ENCODE peak calls at places on chromosomes 12 and 14, in seven cellular contexts. P is stromal cell of bone marrow, G is C1 segment of cervical spinal cord, O is prostate gland, V is uterus, Q is skeletal muscle cell, B is GDM1. L is an unnamed sample.

GRCh38 chr14:45658917-45659299 is 405.9 kb upstream of the MIS18BP1 start:
- DNase-seq in Q (no peak), V (no peak), P (no peak), G (no peak), O (no peak), B (no peak), L (no peak)

GRCh38 chr14:57533214-57533613 is 39.6 kb upstream of the CCDC198 start:
- DNase-seq in P (peak), G (no peak), B (no peak), V (no peak), Q (no peak), O (no peak), L (no peak)

GRCh38 chr14:57480044-57480443 is 13.6 kb downstream of the CCDC198 start:
- DNase-seq in O (no peak), G (no peak), P (peak), Q (peak), B (no peak), V (no peak), L (no peak)

GRCh38 chr14:93010543-93011541 is 87.9 kb downstream of the CHGA start:
- DNase-seq in V (no peak), P (no peak), Q (no peak), O (no peak), B (no peak), G (no peak), L (no peak)

GRCh38 chr12:7935773-7936581 is at the start of gene SLC2A3:
- DNase-seq in B (peak), P (peak), G (peak), Q (peak), V (peak), O (no peak), L (no peak)

GRCh38 chr12:8630131-8630530 is 17.5 kb upstream of the AICDA start:
- DNase-seq in P (no peak), Q (no peak), B (no peak), V (no peak), O (no peak), G (no peak), L (no peak)

GRCh38 chr14:91892918-91893527 is 25.7 kb upstream of the TC2N start:
- DNase-seq in G (no peak), O (no peak), B (no peak), Q (no peak), V (no peak), P (no peak), L (no peak)

GRCh38 chr12:6229224-6229748 is 29.1 kb downstream of the CD9 start:
- DNase-seq in P (no peak), V (peak), O (peak), Q (no peak), G (no peak), B (no peak), L (peak)

GRCh38 chr14:24927809-24928208 is 122.1 kb downstream of the STXBP6 start:
- DNase-seq in G (no peak), B (no peak), O (no peak), P (no peak), V (no peak), Q (no peak), L (no peak)

GRCh38 chr12:6563448-6564050 is 4.5 kb downstream of the NOP2 start:
- DNase-seq in Q (no peak), V (peak), O (no peak), B (peak), P (no peak), G (no peak), L (no peak)

GRCh38 chr14:86124328-86124727 is 594.4 kb downstream of the FLRT2 start:
- DNase-seq in V (no peak), O (no peak), P (no peak), G (no peak), Q (no peak), B (no peak), L (no peak)

GRCh38 chr14:57009585-57010515 is 199.6 kb upstream of the OTX2 start:
- DNase-seq in P (no peak), V (no peak), O (no peak), B (no peak), G (no peak), Q (no peak), L (no peak)

GRCh38 chr14:67622675-67623074 is 3.0 kb downstream of the ARG2 start:
- DNase-seq in Q (peak), B (peak), P (peak), G (no peak), O (peak), V (no peak), L (peak)

GRCh38 chr14:64671591-64671990 is 32.6 kb upstream of the PLEKHG3 start:
- DNase-seq in Q (no peak), G (no peak), O (no peak), V (no peak), P (peak), B (peak), L (no peak)

GRCh38 chr14:105313381-105314286 is 914 bp upstream of the PACS2 start:
- DNase-seq in Q (no peak), V (peak), G (no peak), P (no peak), B (no peak), O (peak), L (no peak)

GRCh38 chr14:52977798-52978197 is 26.9 kb upstream of the FERMT2 start:
- DNase-seq in Q (peak), P (no peak), B (no peak), G (no peak), V (no peak), O (no peak), L (no peak)

GRCh38 chr14:30790827-30791226 is 83.5 kb upstream of the COCH start:
- DNase-seq in Q (no peak), B (no peak), G (no peak), O (no peak), V (no peak), P (no peak), L (no peak)

GRCh38 chr12:100868487-100868886 is 73.9 kb downstream of the ANO4 start:
- DNase-seq in O (no peak), Q (no peak), G (no peak), B (no peak), V (no peak), P (peak), L (no peak)

GRCh38 chr12:120538281-120539156 is 4.4 kb downstream of the RNF10 start:
- DNase-seq in Q (no peak), G (no peak), P (no peak), V (peak), B (peak), O (no peak), L (peak)

GRCh38 chr14:54487771-54488170 is 1.0 kb downstream of the GMFB start:
- DNase-seq in Q (no peak), P (no peak), V (no peak), O (no peak), B (no peak), G (no peak), L (no peak)

GRCh38 chr14:73785834-73786631 is 65.6 kb upstream of the PTGR2 start:
- DNase-seq in P (peak), Q (peak), G (peak), O (peak), B (peak), V (peak), L (peak)

GRCh38 chr12:70332236-70332635 is 33.9 kb upstream of the KCNMB4 start:
- DNase-seq in G (no peak), P (no peak), Q (no peak), V (no peak), B (no peak), O (no peak), L (no peak)

GRCh38 chr12:93009533-93009932 is 80.4 kb upstream of the EEA1 start:
- DNase-seq in V (no peak), Q (no peak), G (no peak), P (no peak), O (no peak), B (no peak), L (no peak)

L was measured in epithelial cell of prostate.